ENCODE peak calls at places on chromosomes 4 and X, in six cellular contexts. X is cardiac muscle cell, N is tibial nerve, A is right atrium auricular region, T is aorta, C is PC-9. O is an unnamed sample.

GRCh38 chr4:100420571-100420970 is 97.3 kb downstream of the EMCN start:
- DNase-seq in C (no peak), T (no peak), N (no peak), A (no peak), X (no peak), O (no peak)

GRCh38 chr4:183391204-183391603 is 53.2 kb upstream of the CDKN2AIP start:
- DNase-seq in T (no peak), A (no peak), X (no peak), C (no peak), N (no peak), O (no peak)

GRCh38 chr4:107380836-107381438 is 339.1 kb downstream of the PAPSS1 start:
- DNase-seq in C (peak), A (no peak), N (no peak), X (no peak), T (no peak), O (no peak)

GRCh38 chr4:111016416-111016815 is 393.5 kb upstream of the PITX2 start:
- DNase-seq in X (no peak), C (no peak), N (no peak), T (no peak), A (no peak), O (no peak)

GRCh38 chr4:111943796-111944203 is 201.5 kb upstream of the FAM241A start:
- DNase-seq in N (no peak), X (peak), T (no peak), A (peak), C (peak), O (no peak)

GRCh38 chr4:174521800-174522182 is 497 bp downstream of the HPGD start:
- DNase-seq in X (no peak), C (peak), T (no peak), A (no peak), N (no peak), O (no peak)

GRCh38 chr4:159308571-159309340 is 205.9 kb downstream of the RAPGEF2 start:
- DNase-seq in X (no peak), T (no peak), N (no peak), A (no peak), C (no peak), O (no peak)

GRCh38 chrX:17679261-17679660 is 58.0 kb upstream of the SCML1 start:
- DNase-seq in T (no peak), N (no peak), C (no peak), A (no peak), X (no peak), O (no peak)

GRCh38 chr4:118225521-118225920 is 127.3 kb downstream of the PRSS12 start:
- DNase-seq in N (no peak), T (no peak), X (no peak), C (no peak), A (no peak), O (no peak)

GRCh38 chrX:103831803-103832544 is at the start of gene RAB9B:
- DNase-seq in C (no peak), T (peak), X (peak), A (peak), N (peak), O (peak)

GRCh38 chr4:183986645-183987528 is 81.8 kb downstream of the STOX2 start:
- DNase-seq in T (no peak), X (no peak), C (no peak), A (no peak), N (no peak), O (no peak)

GRCh38 chr4:74327751-74328150 is 19.5 kb downstream of the EPGN start:
- DNase-seq in T (no peak), X (no peak), C (no peak), N (no peak), A (no peak), O (no peak)

GRCh38 chrX:97700547-97700946 is 816.8 kb downstream of the RPA4 start:
- DNase-seq in N (no peak), T (no peak), A (no peak), X (no peak), C (no peak), O (no peak)

GRCh38 chr4:107666134-107666533 is 53.9 kb downstream of the PAPSS1 start:
- DNase-seq in N (no peak), A (no peak), C (no peak), T (no peak), X (no peak), O (no peak)

GRCh38 chr4:128322311-128322710 is 34.7 kb upstream of the PGRMC2 start:
- DNase-seq in X (no peak), N (no peak), T (no peak), A (no peak), C (no peak), O (no peak)

GRCh38 chr4:29970626-29971025 is 749.5 kb upstream of the PCDH7 start:
- DNase-seq in X (peak), A (no peak), C (no peak), T (no peak), N (no peak), O (no peak)

GRCh38 chr4:5706486-5707290 is 1.7 kb downstream of the EVC2 start:
- DNase-seq in N (no peak), X (no peak), C (no peak), A (no peak), T (no peak), O (no peak)

GRCh38 chr4:10033191-10033881 is 12.0 kb upstream of the SLC2A9 start:
- DNase-seq in N (no peak), T (no peak), X (no peak), C (peak), A (no peak), O (no peak)

GRCh38 chrX:111264397-111264796 is 5.9 kb downstream of the CAPN6 start:
- DNase-seq in A (no peak), C (no peak), X (no peak), N (no peak), T (no peak), O (no peak)

GRCh38 chr4:13640149-13640671 is 12.7 kb upstream of the BOD1L1 start:
- DNase-seq in X (no peak), N (no peak), T (no peak), C (peak), A (no peak), O (no peak)

GRCh38 chr4:54525602-54526001 is 132.2 kb upstream of the KIT start:
- DNase-seq in C (no peak), N (no peak), T (no peak), X (no peak), A (no peak), O (no peak)

GRCh38 chr4:5204781-5205180 is 153.5 kb downstream of the STK32B start:
- DNase-seq in N (peak), C (no peak), A (no peak), T (no peak), X (no peak), O (no peak)

GRCh38 chr4:182062936-182063335 is 180.3 kb upstream of the TENM3 start:
- DNase-seq in A (no peak), C (no peak), N (no peak), X (peak), T (no peak), O (no peak)

GRCh38 chr4:60934896-60935295 is 265.2 kb upstream of the ADGRL3 start:
- DNase-seq in X (no peak), N (no peak), C (no peak), A (no peak), T (no peak), O (no peak)

GRCh38 chr4:30837131-30837539 is 117.0 kb downstream of the PCDH7 start:
- DNase-seq in T (no peak), N (no peak), A (no peak), C (peak), X (peak), O (no peak)

GRCh38 chrX:47202877-47203276 is 9.2 kb downstream of the UBA1 start:
- DNase-seq in T (peak), A (no peak), N (no peak), C (no peak), X (no peak), O (no peak)

GRCh38 chrX:78314561-78314960 is 12.8 kb downstream of the CYSLTR1 start:
- DNase-seq in A (no peak), T (no peak), C (no peak), X (no peak), N (no peak), O (no peak)

GRCh38 chr4:89469930-89470375 is 162.4 kb upstream of the GPRIN3 start:
- DNase-seq in T (no peak), X (no peak), A (no peak), C (no peak), N (no peak), O (no peak)

GRCh38 chr4:108270466-108271450 is 102.0 kb upstream of the LEF1 start:
- DNase-seq in A (no peak), N (no peak), X (no peak), T (no peak), C (no peak), O (no peak)

GRCh38 chrX:31449064-31449463 is 377.2 kb upstream of the FTHL17 start:
- DNase-seq in C (no peak), N (no peak), X (no peak), A (no peak), T (no peak), O (no peak)

GRCh38 chr4:17066972-17067371 is 168.5 kb upstream of the LDB2 start:
- DNase-seq in A (no peak), X (no peak), C (no peak), N (no peak), T (peak), O (no peak)

GRCh38 chr4:74948279-74948678 is 15.4 kb downstream of the PARM1 start:
- DNase-seq in X (no peak), N (no peak), C (no peak), A (no peak), T (no peak), O (no peak)

GRCh38 chr4:14428125-14428524 is 574.2 kb upstream of the CPEB2 start:
- DNase-seq in A (no peak), C (no peak), N (no peak), X (no peak), T (no peak), O (no peak)

GRCh38 chr4:43471950-43472349 is 579.4 kb downstream of the GRXCR1 start:
- DNase-seq in X (no peak), N (no peak), A (no peak), C (no peak), T (no peak), O (no peak)

GRCh38 chr4:186351672-186352194 is 85.7 kb downstream of the F11 start:
- DNase-seq in C (no peak), X (no peak), A (no peak), T (no peak), N (no peak), O (no peak)

GRCh38 chr4:915041-915474 is 17.1 kb downstream of the GAK start:
- DNase-seq in T (peak), N (no peak), C (no peak), A (no peak), X (no peak), O (peak)

GRCh38 chr4:914531-914930 is 17.6 kb downstream of the GAK start:
- DNase-seq in X (no peak), N (no peak), A (no peak), T (no peak), C (no peak), O (no peak)

GRCh38 chr4:917466-917865 is 14.7 kb downstream of the GAK start:
- DNase-seq in C (no peak), X (no peak), A (no peak), N (no peak), T (no peak), O (no peak)

GRCh38 chr4:915595-915994 is 16.5 kb downstream of the GAK start:
- DNase-seq in A (no peak), C (no peak), N (peak), X (no peak), T (peak), O (no peak)

DNA sequence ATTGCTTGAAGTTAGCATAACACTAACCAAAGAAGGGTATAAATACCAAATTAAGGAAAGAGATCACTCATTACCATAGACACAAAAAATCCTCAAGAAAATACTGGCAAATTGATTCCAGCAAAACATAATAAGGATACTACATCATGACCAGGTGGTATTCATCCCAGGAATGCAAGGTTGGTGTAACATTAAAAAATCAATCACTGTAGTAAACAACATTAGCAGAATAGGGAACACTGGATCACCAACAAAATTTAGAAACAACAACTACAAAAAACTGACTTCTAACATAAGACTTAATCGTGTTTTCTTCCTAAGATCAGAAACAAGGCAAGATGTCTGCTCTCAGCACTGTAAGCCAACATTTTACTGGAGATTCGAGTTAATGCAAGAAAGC is 14.1 kb downstream of the GAK start:
- DNase-seq in N (no peak), C (no peak), T (no peak), A (no peak), X (no peak), O (no peak)
- H3K27ac ChIP-seq in N (no peak), C (no peak), T (no peak), A (no peak), X (no peak), O (no peak)

GRCh38 chr4:15963001-15963451 is at the start of gene FGFBP2:
- DNase-seq in T (peak), A (no peak), X (peak), C (no peak), N (peak), O (no peak)
- H3K4me3 ChIP-seq in T (no peak), A (no peak), X (no peak), C (no peak), N (peak), O (no peak)

DNA sequence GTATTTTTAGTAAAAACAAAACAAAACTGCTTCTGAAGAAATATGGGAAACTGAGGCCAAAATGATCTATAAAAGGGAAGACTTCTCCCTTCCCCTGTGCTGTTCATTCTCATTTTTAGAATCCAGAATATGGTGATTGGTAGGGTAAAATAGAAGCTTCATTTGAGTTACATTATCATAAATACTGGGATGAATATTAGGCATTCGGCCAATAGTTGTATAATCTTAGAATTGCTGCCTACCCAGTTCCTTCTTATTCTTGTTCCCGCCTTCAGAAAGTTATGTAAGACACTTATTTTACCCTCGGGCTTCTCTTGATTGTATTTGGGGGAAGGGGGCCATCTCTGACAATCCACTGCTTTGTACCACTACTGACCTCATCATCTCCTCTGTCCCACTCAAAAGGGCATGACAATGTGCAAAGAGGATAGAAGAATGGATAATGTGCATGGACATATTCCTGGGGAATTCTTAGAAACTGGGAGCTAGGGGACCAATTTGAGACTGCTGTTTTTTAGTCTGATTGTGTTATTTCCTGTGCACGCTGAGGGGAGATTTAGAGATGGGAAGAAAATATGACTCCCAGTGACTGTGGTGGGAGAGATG is 589 bp downstream of the ART3 start:
- DNase-seq in A (no peak), X (no peak), C (no peak), N (no peak), T (no peak), O (no peak)
- H3K27ac ChIP-seq in A (peak), X (peak), C (no peak), N (peak), T (no peak), O (no peak)

GRCh38 chr4:154960476-154960875 is 179.4 kb downstream of the RBM46 start:
- DNase-seq in N (no peak), A (no peak), T (no peak), X (no peak), C (no peak), O (no peak)
- H3K4me3 ChIP-seq in N (no peak), A (no peak), T (no peak), X (no peak), C (no peak), O (no peak)

GRCh38 chrX:69027181-69028005 is 137.9 kb downstream of the PJA1 start:
- DNase-seq in N (no peak), X (no peak), T (no peak), C (no peak), A (no peak), O (no peak)

GRCh38 chrX:69025802-69026301 is 139.4 kb downstream of the PJA1 start:
- DNase-seq in X (no peak), C (no peak), N (no peak), T (no peak), A (no peak), O (no peak)

GRCh38 chrX:69024287-69024686 is 141.0 kb downstream of the PJA1 start:
- DNase-seq in A (no peak), N (no peak), X (no peak), T (no peak), C (no peak), O (no peak)

GRCh38 chrX:69022430-69022829 is 142.8 kb downstream of the PJA1 start:
- DNase-seq in T (no peak), C (no peak), A (no peak), N (no peak), X (no peak), O (no peak)

DNA sequence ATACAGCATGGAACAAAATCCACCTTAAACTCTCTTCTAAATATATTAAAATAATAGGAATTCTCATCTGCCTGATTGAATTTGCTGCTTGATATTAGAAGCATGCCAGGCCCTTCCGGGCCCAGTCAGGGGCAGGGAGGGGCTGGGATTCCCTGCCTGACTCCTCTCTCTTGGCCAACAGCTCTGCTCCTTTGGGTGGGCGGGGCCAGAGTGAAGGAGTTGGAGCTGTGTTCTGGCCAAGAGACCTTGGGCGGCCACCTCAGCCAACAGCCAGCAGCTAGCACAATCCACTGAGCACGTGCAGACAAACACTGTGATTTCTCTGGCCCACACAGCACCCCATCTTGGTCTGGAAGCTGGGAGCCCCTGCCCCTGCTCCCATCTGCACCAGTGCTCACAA is 140.3 kb downstream of the PJA1 start:
- DNase-seq in N (peak), X (peak), A (peak), T (peak), C (peak), O (no peak)
- H3K27ac ChIP-seq in N (peak), X (no peak), A (no peak), T (no peak), C (no peak), O (no peak)

DNA sequence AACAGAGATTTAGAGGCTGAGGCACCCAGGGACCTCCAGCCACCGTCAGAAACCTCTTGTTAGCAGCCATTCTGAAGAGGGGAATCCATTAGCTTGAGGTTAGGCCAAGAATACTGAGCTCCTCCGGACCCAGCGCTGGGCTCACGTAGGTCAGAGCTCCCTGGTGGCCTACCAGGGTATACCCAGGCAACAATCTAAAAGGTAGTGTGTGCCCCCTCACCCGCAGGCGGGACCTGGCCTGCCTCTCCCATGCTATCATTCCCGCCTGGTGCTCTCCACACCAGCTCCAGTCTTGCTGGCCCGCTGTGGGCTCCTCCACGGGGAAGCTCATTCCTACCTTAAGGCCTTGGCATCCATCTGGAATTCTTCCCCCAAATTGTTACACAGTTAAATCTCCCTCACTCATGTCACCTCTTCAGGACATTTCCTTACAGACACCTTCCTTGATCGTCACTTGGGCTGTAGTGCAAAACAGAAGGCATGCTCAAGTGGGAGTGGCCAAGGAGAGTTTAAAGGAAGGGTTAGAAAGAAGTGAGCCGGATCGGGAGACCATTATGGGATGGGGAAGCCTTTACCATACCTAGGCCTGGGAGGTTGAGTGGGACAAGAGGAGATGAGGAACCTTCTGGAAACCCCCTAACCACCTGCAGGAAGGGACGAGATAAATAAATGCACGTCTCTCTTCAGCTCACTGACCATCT is 102.5 kb downstream of the UCHL1 start:
- DNase-seq in N (no peak), C (peak), T (peak), X (no peak), A (no peak), O (no peak)
- H3K4me3 ChIP-seq in N (no peak), C (peak), T (no peak), X (no peak), A (no peak), O (no peak)

GRCh38 chr4:119504616-119505015 is 124.0 kb downstream of the PDE5A start:
- DNase-seq in N (no peak), X (no peak), T (no peak), C (no peak), A (no peak), O (no peak)
- H3K27ac ChIP-seq in N (no peak), X (no peak), T (no peak), C (no peak), A (no peak), O (no peak)

GRCh38 chr4:80268081-80268823 is 1.8 kb downstream of the FGF5 start:
- DNase-seq in X (peak), T (no peak), A (no peak), N (no peak), C (no peak), O (no peak)
- H3K4me3 ChIP-seq in X (no peak), T (no peak), A (no peak), N (no peak), C (no peak), O (no peak)

GRCh38 chr4:47736555-47736954 is 101.3 kb downstream of the CORIN start:
- DNase-seq in N (no peak), C (no peak), A (no peak), T (no peak), X (no peak), O (no peak)

GRCh38 chr4:47746122-47746521 is 91.7 kb downstream of the CORIN start:
- DNase-seq in N (no peak), T (no peak), C (no peak), X (no peak), A (no peak), O (no peak)

GRCh38 chr4:47744253-47744652 is 93.6 kb downstream of the CORIN start:
- DNase-seq in N (no peak), C (no peak), A (no peak), T (no peak), X (no peak), O (no peak)

GRCh38 chr4:47744843-47745382 is 93.0 kb downstream of the CORIN start:
- DNase-seq in C (no peak), T (no peak), X (no peak), A (no peak), N (no peak), O (no peak)

GRCh38 chr4:47741200-47741599 is 96.7 kb downstream of the CORIN start:
- DNase-seq in N (no peak), C (no peak), T (no peak), X (no peak), A (no peak), O (no peak)
- H3K27ac ChIP-seq in N (no peak), C (no peak), T (no peak), X (no peak), A (no peak), O (no peak)

GRCh38 chrX:53373307-53373706 is 49.1 kb downstream of the SMC1A start:
- DNase-seq in N (no peak), A (no peak), X (no peak), T (no peak), C (no peak), O (no peak)
- H3K4me3 ChIP-seq in N (no peak), A (no peak), X (no peak), T (no peak), C (no peak), O (no peak)

O was measured in breast epithelium.